ENCODE peak calls at places on chromosomes 7 and 10, in ten cellular contexts. N, A, X, Z, M, U, Q, W, O and H are unnamed samples.

GRCh38 chr7:71868797-71869196 is 543.3 kb downstream of the CALN1 start:
- DNase-seq in W (no peak), A (no peak), N (no peak), M (no peak), Q (peak; percentile 82), O (peak; percentile 69), X (no peak), U (no peak), Z (no peak), H (no peak)

GRCh38 chr10:117626228-117626627 is 83.7 kb downstream of the EMX2 start:
- DNase-seq in Z (no peak), W (no peak), M (no peak), N (no peak), U (no peak), O (no peak), X (no peak), A (no peak), Q (no peak), H (no peak)

GRCh38 chr10:95706573-95706972 is 12.8 kb upstream of the TCTN3 start:
- DNase-seq in X (no peak), O (no peak), Z (no peak), A (no peak), W (no peak), N (no peak), M (no peak), Q (no peak), U (no peak), H (no peak)

GRCh38 chr7:155555116-155555695 is 8.8 kb upstream of the CNPY1 start:
- DNase-seq in N (no peak), W (no peak), O (no peak), Q (no peak), M (no peak), X (no peak), Z (peak; percentile 1), U (no peak), A (no peak), H (no peak)

GRCh38 chr7:33459340-33459751 is 330.0 kb downstream of the BBS9 start:
- DNase-seq in M (no peak), O (peak; percentile 56), X (no peak), A (no peak), Z (no peak), N (peak; percentile 46), U (peak; percentile 51), W (peak; percentile 42), Q (peak; percentile 38), H (peak; percentile 2)

GRCh38 chr7:139753079-139753692 is 24.6 kb downstream of the HIPK2 start:
- DNase-seq in U (peak; percentile 28), A (no peak), X (no peak), O (no peak), M (no peak), Q (no peak), N (no peak), W (peak; percentile 62), Z (no peak), H (no peak)

GRCh38 chr10:71484352-71484751 is 87.6 kb downstream of the CDH23 start:
- DNase-seq in Q (no peak), X (no peak), M (no peak), Z (no peak), N (no peak), A (no peak), U (no peak), O (no peak), W (no peak), H (no peak)

GRCh38 chr10:34538291-34538829 is 276.7 kb downstream of the PARD3 start:
- DNase-seq in M (no peak), Z (no peak), U (peak; percentile 21), Q (no peak), N (no peak), X (no peak), O (no peak), A (no peak), W (no peak), H (no peak)

GRCh38 chr7:21071570-21071969 is 284.9 kb upstream of the SP8 start:
- DNase-seq in M (no peak), A (no peak), N (no peak), Z (no peak), W (no peak), O (no peak), Q (no peak), X (no peak), U (no peak), H (no peak)

GRCh38 chr7:99124636-99125504 is 19.0 kb downstream of the SMURF1 start:
- DNase-seq in O (no peak), X (no peak), A (no peak), Q (peak; percentile 36), Z (no peak), U (no peak), N (no peak), W (no peak), M (no peak), H (no peak)

GRCh38 chr7:30348083-30348560 is 63.7 kb downstream of the ZNRF2 start:
- DNase-seq in X (no peak), W (no peak), U (peak; percentile 75), O (peak; percentile 94), A (peak; percentile 69), Z (no peak), N (no peak), Q (peak; percentile 92), M (no peak), H (peak; percentile 74)

GRCh38 chr10:120474956-120475355 is 17.9 kb downstream of the PLPP4 start:
- DNase-seq in Q (no peak), X (no peak), N (no peak), U (no peak), Z (no peak), O (no peak), W (no peak), A (no peak), M (no peak), H (no peak)

GRCh38 chr7:100158229-100159098 is at the start of gene TRAPPC14:
- DNase-seq in W (peak; percentile 92), Q (peak; percentile 98), N (peak; percentile 54), M (peak; percentile 55), X (peak; percentile 89), U (peak; percentile 98), O (peak; percentile 71), A (peak; percentile 90), Z (peak; percentile 97), H (peak; percentile 53)

GRCh38 chr7:45469103-45469502 is 105.1 kb upstream of the ADCY1 start:
- DNase-seq in N (no peak), X (no peak), O (no peak), W (no peak), Z (no peak), M (no peak), A (no peak), U (no peak), Q (no peak), H (no peak)

GRCh38 chr10:114758331-114758730 is 63.2 kb upstream of the FHIP2A start:
- DNase-seq in A (no peak), X (no peak), O (peak; percentile 88), M (no peak), Z (no peak), U (peak; percentile 24), Q (no peak), N (no peak), W (no peak), H (no peak)

GRCh38 chr10:47451998-47452494 is 31.9 kb downstream of the ANXA8 start:
- DNase-seq in Z (no peak), U (peak; percentile 7), N (no peak), W (no peak), M (no peak), X (no peak), Q (no peak), O (no peak), A (no peak), H (no peak)